ENCODE peak calls at places on chromosomes 1 and 21, in five cellular contexts. One of them, this sample, is unnamed.

GRCh38 chr21:45088729-45089128 is 14.3 kb downstream of the ADARB1 start:
- DNase-seq in endothelial cell of umbilical vein: no peak
- DNase-seq in A549: no peak
- DNase-seq in brain microvascular endothelial cell: no peak
- DNase-seq in right atrium auricular region: no peak
- DNase-seq in this sample: no peak

GRCh38 chr1:226730064-226730463 is 9.0 kb downstream of the ITPKB start:
- DNase-seq in endothelial cell of umbilical vein: no peak
- DNase-seq in A549: no peak
- DNase-seq in brain microvascular endothelial cell: no peak
- DNase-seq in right atrium auricular region: no peak
- DNase-seq in this sample: no peak

GRCh38 chr1:65825736-65826135 is 33.0 kb downstream of the PDE4B start:
- DNase-seq in endothelial cell of umbilical vein: no peak
- DNase-seq in A549: no peak
- DNase-seq in brain microvascular endothelial cell: no peak
- DNase-seq in right atrium auricular region: no peak
- DNase-seq in this sample: no peak

GRCh38 chr1:206579747-206580437 is 32.4 kb downstream of the EIF2D start:
- DNase-seq in endothelial cell of umbilical vein: no peak
- DNase-seq in A549: no peak
- DNase-seq in brain microvascular endothelial cell: no peak
- DNase-seq in right atrium auricular region: peak
- DNase-seq in this sample: no peak

GRCh38 chr1:93988634-93989350 is 79.6 kb upstream of the GCLM start:
- DNase-seq in endothelial cell of umbilical vein: no peak
- DNase-seq in A549: no peak
- DNase-seq in brain microvascular endothelial cell: no peak
- DNase-seq in right atrium auricular region: peak
- DNase-seq in this sample: no peak

GRCh38 chr1:107941123-107941522 is 23.9 kb downstream of the VAV3 start:
- DNase-seq in endothelial cell of umbilical vein: no peak
- DNase-seq in A549: no peak
- DNase-seq in brain microvascular endothelial cell: no peak
- DNase-seq in right atrium auricular region: peak
- DNase-seq in this sample: no peak

GRCh38 chr1:228245111-228245510 is 37.3 kb downstream of the OBSCN start:
- DNase-seq in endothelial cell of umbilical vein: no peak
- DNase-seq in A549: no peak
- DNase-seq in brain microvascular endothelial cell: no peak
- DNase-seq in right atrium auricular region: no peak
- DNase-seq in this sample: peak

GRCh38 chr1:27428316-27429028 is 36.0 kb downstream of the GPR3 start:
- DNase-seq in endothelial cell of umbilical vein: peak
- DNase-seq in A549: no peak
- DNase-seq in brain microvascular endothelial cell: no peak
- DNase-seq in right atrium auricular region: no peak
- DNase-seq in this sample: peak

GRCh38 chr1:155081472-155082300 is 3.0 kb downstream of the EFNA3 start:
- DNase-seq in endothelial cell of umbilical vein: no peak
- DNase-seq in A549: no peak
- DNase-seq in brain microvascular endothelial cell: no peak
- DNase-seq in right atrium auricular region: no peak
- DNase-seq in this sample: no peak

GRCh38 chr1:112866151-112866550 is 89.8 kb downstream of the SLC16A1 start:
- DNase-seq in endothelial cell of umbilical vein: peak
- DNase-seq in A549: peak
- DNase-seq in brain microvascular endothelial cell: peak
- DNase-seq in right atrium auricular region: no peak
- DNase-seq in this sample: peak

GRCh38 chr1:82451191-82451590 is 650.5 kb downstream of the ADGRL2 start:
- DNase-seq in endothelial cell of umbilical vein: no peak
- DNase-seq in A549: no peak
- DNase-seq in brain microvascular endothelial cell: no peak
- DNase-seq in right atrium auricular region: no peak
- DNase-seq in this sample: no peak

GRCh38 chr1:169043823-169044222 is 62.7 kb upstream of the ATP1B1 start:
- DNase-seq in endothelial cell of umbilical vein: no peak
- DNase-seq in A549: no peak
- DNase-seq in brain microvascular endothelial cell: no peak
- DNase-seq in right atrium auricular region: no peak
- DNase-seq in this sample: no peak

GRCh38 chr1:36533897-36534296 is 51.2 kb upstream of the CSF3R start:
- DNase-seq in endothelial cell of umbilical vein: no peak
- DNase-seq in A549: no peak
- DNase-seq in brain microvascular endothelial cell: no peak
- DNase-seq in right atrium auricular region: no peak
- DNase-seq in this sample: no peak

GRCh38 chr1:78339490-78339889 is 151.3 kb upstream of the PTGFR start:
- DNase-seq in endothelial cell of umbilical vein: no peak
- DNase-seq in A549: no peak
- DNase-seq in brain microvascular endothelial cell: peak
- DNase-seq in right atrium auricular region: no peak
- DNase-seq in this sample: no peak

GRCh38 chr1:21763236-21763635 is 19.7 kb downstream of the USP48 start:
- DNase-seq in endothelial cell of umbilical vein: no peak
- DNase-seq in A549: no peak
- DNase-seq in brain microvascular endothelial cell: no peak
- DNase-seq in right atrium auricular region: no peak
- DNase-seq in this sample: no peak
- H3K27ac ChIP-seq in endothelial cell of umbilical vein: no peak
- H3K27ac ChIP-seq in A549: no peak
- H3K27ac ChIP-seq in brain microvascular endothelial cell: no peak
- H3K27ac ChIP-seq in right atrium auricular region: peak
- H3K27ac ChIP-seq in this sample: no peak

GRCh38 chr1:46131093-46131492 is 1.3 kb downstream of the PIK3R3 start:
- DNase-seq in endothelial cell of umbilical vein: peak
- DNase-seq in A549: no peak
- DNase-seq in brain microvascular endothelial cell: no peak
- DNase-seq in right atrium auricular region: no peak
- DNase-seq in this sample: no peak
- H3K4me3 ChIP-seq in endothelial cell of umbilical vein: peak
- H3K4me3 ChIP-seq in A549: peak
- H3K4me3 ChIP-seq in brain microvascular endothelial cell: peak
- H3K4me3 ChIP-seq in right atrium auricular region: peak
- H3K4me3 ChIP-seq in this sample: peak

GRCh38 chr1:2557146-2558029 is 1.2 kb downstream of the TNFRSF14 start:
- DNase-seq in endothelial cell of umbilical vein: no peak
- DNase-seq in A549: no peak
- DNase-seq in brain microvascular endothelial cell: no peak
- DNase-seq in right atrium auricular region: no peak
- DNase-seq in this sample: no peak

GRCh38 chr1:2556277-2557145 is at the start of gene TNFRSF14:
- DNase-seq in endothelial cell of umbilical vein: peak
- DNase-seq in A549: no peak
- DNase-seq in brain microvascular endothelial cell: peak
- DNase-seq in right atrium auricular region: peak
- DNase-seq in this sample: no peak

GRCh38 chr1:2555634-2556276 is 416 bp upstream of the TNFRSF14 start:
- DNase-seq in endothelial cell of umbilical vein: peak
- DNase-seq in A549: no peak
- DNase-seq in brain microvascular endothelial cell: no peak
- DNase-seq in right atrium auricular region: peak
- DNase-seq in this sample: no peak

GRCh38 chr1:2553871-2554620 is 2.1 kb upstream of the TNFRSF14 start:
- DNase-seq in endothelial cell of umbilical vein: peak
- DNase-seq in A549: no peak
- DNase-seq in brain microvascular endothelial cell: no peak
- DNase-seq in right atrium auricular region: no peak
- DNase-seq in this sample: no peak

DNA sequence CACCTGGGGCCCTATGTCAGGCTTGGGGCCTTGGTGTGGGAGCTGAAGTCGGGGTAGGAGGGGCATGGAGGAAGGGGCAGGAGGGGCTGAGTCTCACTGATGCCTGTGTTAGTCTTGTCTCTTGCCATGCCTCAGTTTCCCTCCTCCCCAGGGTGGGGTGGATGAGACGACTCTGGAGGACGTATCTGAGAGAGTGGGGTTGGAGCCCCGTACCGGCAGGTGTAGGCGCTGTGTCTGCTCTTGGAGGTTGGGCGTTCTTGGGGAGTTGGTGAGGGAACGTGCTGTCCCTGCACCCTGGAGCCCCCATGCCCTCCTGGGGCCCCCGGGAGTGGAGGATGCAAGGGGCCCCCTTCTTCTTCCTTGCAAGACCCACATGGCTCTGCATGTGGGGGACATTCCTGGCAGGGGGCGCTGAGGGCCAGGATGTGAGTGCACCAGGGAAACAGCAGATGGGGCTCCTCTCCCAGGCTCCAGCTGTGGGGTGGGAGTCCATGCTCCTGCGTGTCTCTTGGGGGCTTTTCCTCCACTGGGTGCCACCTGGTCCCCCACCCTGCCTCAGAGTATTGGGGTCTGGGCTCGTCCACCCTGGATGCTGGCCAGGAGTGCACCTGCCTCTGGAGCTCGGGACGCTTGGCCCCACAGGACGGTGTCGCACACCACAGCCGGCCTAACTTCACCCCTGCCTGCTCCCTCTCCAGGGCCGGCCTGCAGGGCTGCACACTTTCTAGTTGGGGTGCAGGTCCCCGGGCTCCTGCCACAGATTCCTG is 1.4 kb upstream of the TNFRSF14 start:
- DNase-seq in endothelial cell of umbilical vein: peak
- DNase-seq in A549: no peak
- DNase-seq in brain microvascular endothelial cell: no peak
- DNase-seq in right atrium auricular region: no peak
- DNase-seq in this sample: peak
- H3K27ac ChIP-seq in endothelial cell of umbilical vein: peak
- H3K27ac ChIP-seq in A549: no peak
- H3K27ac ChIP-seq in brain microvascular endothelial cell: no peak
- H3K27ac ChIP-seq in right atrium auricular region: peak
- H3K27ac ChIP-seq in this sample: no peak

GRCh38 chr1:181100924-181101323 is 12.4 kb downstream of the IER5 start:
- DNase-seq in endothelial cell of umbilical vein: no peak
- DNase-seq in A549: no peak
- DNase-seq in brain microvascular endothelial cell: no peak
- DNase-seq in right atrium auricular region: no peak
- DNase-seq in this sample: peak

GRCh38 chr1:181101581-181102226 is 13.2 kb downstream of the IER5 start:
- DNase-seq in endothelial cell of umbilical vein: peak
- DNase-seq in A549: no peak
- DNase-seq in brain microvascular endothelial cell: no peak
- DNase-seq in right atrium auricular region: no peak
- DNase-seq in this sample: peak

GRCh38 chr1:181102841-181103240 is 14.3 kb downstream of the IER5 start:
- DNase-seq in endothelial cell of umbilical vein: no peak
- DNase-seq in A549: no peak
- DNase-seq in brain microvascular endothelial cell: no peak
- DNase-seq in right atrium auricular region: no peak
- DNase-seq in this sample: no peak

GRCh38 chr1:181099152-181100014 is 10.9 kb downstream of the IER5 start:
- DNase-seq in endothelial cell of umbilical vein: peak
- DNase-seq in A549: no peak
- DNase-seq in brain microvascular endothelial cell: no peak
- DNase-seq in right atrium auricular region: no peak
- DNase-seq in this sample: peak

GRCh38 chr1:181100015-181100905 is 11.8 kb downstream of the IER5 start:
- DNase-seq in endothelial cell of umbilical vein: no peak
- DNase-seq in A549: no peak
- DNase-seq in brain microvascular endothelial cell: no peak
- DNase-seq in right atrium auricular region: no peak
- DNase-seq in this sample: peak
- H3K4me3 ChIP-seq in endothelial cell of umbilical vein: no peak
- H3K4me3 ChIP-seq in A549: no peak
- H3K4me3 ChIP-seq in brain microvascular endothelial cell: no peak
- H3K4me3 ChIP-seq in right atrium auricular region: no peak
- H3K4me3 ChIP-seq in this sample: no peak

GRCh38 chr1:58426918-58427317 is 119.6 kb downstream of the OMA1 start:
- DNase-seq in endothelial cell of umbilical vein: no peak
- DNase-seq in A549: no peak
- DNase-seq in brain microvascular endothelial cell: no peak
- DNase-seq in right atrium auricular region: no peak
- DNase-seq in this sample: no peak
- H3K27ac ChIP-seq in endothelial cell of umbilical vein: no peak
- H3K27ac ChIP-seq in A549: no peak
- H3K27ac ChIP-seq in brain microvascular endothelial cell: no peak
- H3K27ac ChIP-seq in right atrium auricular region: no peak
- H3K27ac ChIP-seq in this sample: no peak

DNA sequence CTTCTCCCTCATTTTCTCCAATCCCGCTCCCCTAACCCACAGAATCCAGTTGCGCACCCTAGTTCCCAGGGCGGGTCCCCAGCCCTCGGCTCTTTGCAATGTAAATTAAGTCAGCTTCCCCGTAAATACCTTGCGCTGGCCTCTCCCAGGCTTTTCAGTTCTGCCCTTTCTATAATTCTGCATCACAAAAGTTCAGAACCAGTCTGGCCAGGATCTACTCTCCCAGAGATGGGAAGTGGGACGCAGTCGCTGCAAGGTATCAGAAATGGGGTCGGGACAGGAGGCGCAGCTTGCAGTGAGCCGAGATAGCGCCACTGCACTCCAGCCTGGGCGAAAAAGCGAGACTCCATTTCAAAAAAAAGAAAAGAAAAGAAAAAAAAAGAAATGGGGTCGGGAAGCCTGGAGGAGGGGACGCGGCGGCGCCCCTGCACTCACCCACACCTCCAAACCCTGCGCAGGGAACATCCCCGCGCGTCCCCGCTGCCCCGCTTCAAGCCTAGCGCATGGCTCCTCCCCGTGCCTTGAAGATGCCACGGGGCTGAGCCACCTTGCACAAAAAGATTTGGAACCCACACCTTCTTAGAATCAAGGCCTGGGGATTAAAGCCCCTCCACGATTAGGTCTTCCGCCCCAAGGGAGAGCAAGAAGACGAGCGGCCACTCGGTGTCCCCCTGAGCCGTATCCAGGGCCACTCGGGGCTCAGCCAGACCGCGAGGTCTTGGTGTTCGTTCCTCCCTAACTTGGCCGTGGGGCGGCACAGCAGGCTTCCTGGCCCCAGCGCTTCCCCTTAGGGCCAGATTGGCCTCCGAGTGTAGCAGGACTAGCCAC is 27.2 kb upstream of the ITLN2 start:
- DNase-seq in endothelial cell of umbilical vein: no peak
- DNase-seq in A549: no peak
- DNase-seq in brain microvascular endothelial cell: no peak
- DNase-seq in right atrium auricular region: no peak
- DNase-seq in this sample: peak
- H3K4me3 ChIP-seq in endothelial cell of umbilical vein: no peak
- H3K4me3 ChIP-seq in A549: no peak
- H3K4me3 ChIP-seq in brain microvascular endothelial cell: peak
- H3K4me3 ChIP-seq in right atrium auricular region: peak
- H3K4me3 ChIP-seq in this sample: peak